ENCODE peak calls at places on chromosomes 16 and 17, in eight cellular contexts. One of them, this sample, is unnamed.

GRCh38 chr16:48907906-48908634 is 298.1 kb upstream of the N4BP1 start:
- DNase-seq in PC-3: no peak
- DNase-seq in Peyer's patch: no peak
- DNase-seq in RWPE1: peak
- DNase-seq in upper lobe of right lung: no peak
- DNase-seq in substantia nigra: no peak
- DNase-seq in IMR-90: no peak
- DNase-seq in right atrium auricular region: no peak
- DNase-seq in this sample: no peak

GRCh38 chr16:83040174-83040573 is 413.4 kb downstream of the CDH13 start:
- DNase-seq in PC-3: no peak
- DNase-seq in Peyer's patch: no peak
- DNase-seq in RWPE1: no peak
- DNase-seq in upper lobe of right lung: no peak
- DNase-seq in substantia nigra: no peak
- DNase-seq in IMR-90: peak
- DNase-seq in right atrium auricular region: no peak
- DNase-seq in this sample: no peak

GRCh38 chr16:85573696-85574641 is 39.2 kb upstream of the GSE1 start:
- DNase-seq in PC-3: no peak
- DNase-seq in Peyer's patch: peak
- DNase-seq in RWPE1: no peak
- DNase-seq in upper lobe of right lung: no peak
- DNase-seq in substantia nigra: peak
- DNase-seq in IMR-90: peak
- DNase-seq in right atrium auricular region: peak
- DNase-seq in this sample: no peak

GRCh38 chr17:31241116-31241515 is 55.9 kb downstream of the OMG start:
- DNase-seq in PC-3: no peak
- DNase-seq in Peyer's patch: no peak
- DNase-seq in RWPE1: no peak
- DNase-seq in upper lobe of right lung: no peak
- DNase-seq in substantia nigra: no peak
- DNase-seq in IMR-90: no peak
- DNase-seq in right atrium auricular region: no peak
- DNase-seq in this sample: no peak

GRCh38 chr16:10835281-10835931 is 16.8 kb upstream of the TVP23A start:
- DNase-seq in PC-3: no peak
- DNase-seq in Peyer's patch: no peak
- DNase-seq in RWPE1: no peak
- DNase-seq in upper lobe of right lung: peak
- DNase-seq in substantia nigra: no peak
- DNase-seq in IMR-90: no peak
- DNase-seq in right atrium auricular region: no peak
- DNase-seq in this sample: no peak

GRCh38 chr16:81511371-81511770 is 66.8 kb downstream of the CMIP start:
- DNase-seq in PC-3: peak
- DNase-seq in Peyer's patch: no peak
- DNase-seq in RWPE1: peak
- DNase-seq in upper lobe of right lung: no peak
- DNase-seq in substantia nigra: no peak
- DNase-seq in IMR-90: peak
- DNase-seq in right atrium auricular region: no peak
- DNase-seq in this sample: no peak

GRCh38 chr16:47617732-47618131 is 156.6 kb downstream of the PHKB start:
- DNase-seq in PC-3: no peak
- DNase-seq in Peyer's patch: no peak
- DNase-seq in RWPE1: no peak
- DNase-seq in upper lobe of right lung: no peak
- DNase-seq in substantia nigra: no peak
- DNase-seq in IMR-90: no peak
- DNase-seq in right atrium auricular region: no peak
- DNase-seq in this sample: no peak

GRCh38 chr17:43366809-43367587 is 31.8 kb upstream of the ARL4D start:
- DNase-seq in PC-3: no peak
- DNase-seq in Peyer's patch: no peak
- DNase-seq in RWPE1: no peak
- DNase-seq in upper lobe of right lung: no peak
- DNase-seq in substantia nigra: no peak
- DNase-seq in IMR-90: no peak
- DNase-seq in right atrium auricular region: no peak
- DNase-seq in this sample: no peak

GRCh38 chr16:11884035-11884434 is 31.7 kb downstream of the GSPT1 start:
- DNase-seq in PC-3: no peak
- DNase-seq in Peyer's patch: no peak
- DNase-seq in RWPE1: no peak
- DNase-seq in upper lobe of right lung: no peak
- DNase-seq in substantia nigra: no peak
- DNase-seq in IMR-90: no peak
- DNase-seq in right atrium auricular region: no peak
- DNase-seq in this sample: no peak

GRCh38 chr16:72991645-72992044 is 56.3 kb downstream of the ZFHX3 start:
- DNase-seq in PC-3: no peak
- DNase-seq in Peyer's patch: no peak
- DNase-seq in RWPE1: no peak
- DNase-seq in upper lobe of right lung: no peak
- DNase-seq in substantia nigra: no peak
- DNase-seq in IMR-90: no peak
- DNase-seq in right atrium auricular region: no peak
- DNase-seq in this sample: no peak

GRCh38 chr17:31688704-31689103 is 170.3 kb downstream of the COPRS start:
- DNase-seq in PC-3: peak
- DNase-seq in Peyer's patch: no peak
- DNase-seq in RWPE1: no peak
- DNase-seq in upper lobe of right lung: no peak
- DNase-seq in substantia nigra: no peak
- DNase-seq in IMR-90: no peak
- DNase-seq in right atrium auricular region: no peak
- DNase-seq in this sample: no peak

GRCh38 chr16:28317040-28317880 is 24.9 kb downstream of the SBK1 start:
- DNase-seq in PC-3: peak
- DNase-seq in Peyer's patch: peak
- DNase-seq in RWPE1: peak
- DNase-seq in upper lobe of right lung: peak
- DNase-seq in substantia nigra: peak
- DNase-seq in IMR-90: peak
- DNase-seq in right atrium auricular region: peak
- DNase-seq in this sample: peak

GRCh38 chr17:66415366-66416206 is 113.2 kb downstream of the PRKCA start:
- DNase-seq in PC-3: no peak
- DNase-seq in Peyer's patch: no peak
- DNase-seq in RWPE1: no peak
- DNase-seq in upper lobe of right lung: no peak
- DNase-seq in substantia nigra: no peak
- DNase-seq in IMR-90: no peak
- DNase-seq in right atrium auricular region: no peak
- DNase-seq in this sample: no peak

GRCh38 chr16:79253100-79253631 is 347.4 kb downstream of the MAF start:
- DNase-seq in PC-3: no peak
- DNase-seq in Peyer's patch: no peak
- DNase-seq in RWPE1: no peak
- DNase-seq in upper lobe of right lung: no peak
- DNase-seq in substantia nigra: no peak
- DNase-seq in IMR-90: no peak
- DNase-seq in right atrium auricular region: no peak
- DNase-seq in this sample: no peak

GRCh38 chr16:70441406-70441990 is 2.6 kb upstream of the ST3GAL2 start:
- DNase-seq in PC-3: no peak
- DNase-seq in Peyer's patch: no peak
- DNase-seq in RWPE1: no peak
- DNase-seq in upper lobe of right lung: no peak
- DNase-seq in substantia nigra: no peak
- DNase-seq in IMR-90: no peak
- DNase-seq in right atrium auricular region: no peak
- DNase-seq in this sample: no peak

GRCh38 chr17:60170835-60171752 is 21.3 kb downstream of the CA4 start:
- DNase-seq in PC-3: no peak
- DNase-seq in Peyer's patch: no peak
- DNase-seq in RWPE1: no peak
- DNase-seq in upper lobe of right lung: no peak
- DNase-seq in substantia nigra: peak
- DNase-seq in IMR-90: peak
- DNase-seq in right atrium auricular region: no peak
- DNase-seq in this sample: no peak

DNA sequence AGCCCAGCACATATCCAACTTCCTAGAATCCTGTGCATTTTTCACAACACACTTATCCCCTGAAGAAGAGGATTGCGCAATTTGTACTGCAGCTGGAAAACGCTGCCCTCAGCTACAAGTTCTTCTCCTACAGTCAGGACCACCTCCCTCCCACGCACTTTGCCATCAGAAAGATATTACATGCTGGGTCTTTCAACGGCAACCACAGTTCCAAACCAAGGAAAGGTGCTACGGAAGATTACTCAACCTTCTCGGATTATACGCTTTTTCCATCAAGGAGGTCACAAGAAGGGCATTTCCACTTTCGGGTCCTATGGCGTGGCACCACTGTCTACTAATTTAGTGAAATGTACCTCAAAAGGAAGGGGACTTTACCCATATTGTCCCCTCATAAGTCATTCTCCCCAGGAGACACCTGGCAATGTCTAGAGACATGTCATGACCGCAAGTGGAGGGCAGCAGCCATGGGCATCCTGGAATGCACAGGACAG is 35.2 kb downstream of the USP7 start:
- DNase-seq in PC-3: no peak
- DNase-seq in Peyer's patch: no peak
- DNase-seq in RWPE1: no peak
- DNase-seq in upper lobe of right lung: no peak
- DNase-seq in substantia nigra: no peak
- DNase-seq in IMR-90: peak
- DNase-seq in right atrium auricular region: no peak
- DNase-seq in this sample: no peak
- H3K27ac ChIP-seq in PC-3: no peak
- H3K27ac ChIP-seq in Peyer's patch: no peak
- H3K27ac ChIP-seq in RWPE1: no peak
- H3K27ac ChIP-seq in upper lobe of right lung: no peak
- H3K27ac ChIP-seq in substantia nigra: no peak
- H3K27ac ChIP-seq in IMR-90: no peak
- H3K27ac ChIP-seq in right atrium auricular region: no peak
- H3K27ac ChIP-seq in this sample: peak

GRCh38 chr17:74362811-74363498 is 1.3 kb upstream of the BTBD17 start:
- DNase-seq in PC-3: no peak
- DNase-seq in Peyer's patch: no peak
- DNase-seq in RWPE1: no peak
- DNase-seq in upper lobe of right lung: no peak
- DNase-seq in substantia nigra: peak
- DNase-seq in IMR-90: no peak
- DNase-seq in right atrium auricular region: no peak
- DNase-seq in this sample: no peak
- H3K27ac ChIP-seq in PC-3: no peak
- H3K27ac ChIP-seq in Peyer's patch: no peak
- H3K27ac ChIP-seq in RWPE1: no peak
- H3K27ac ChIP-seq in upper lobe of right lung: no peak
- H3K27ac ChIP-seq in substantia nigra: peak
- H3K27ac ChIP-seq in IMR-90: no peak
- H3K27ac ChIP-seq in right atrium auricular region: no peak
- H3K27ac ChIP-seq in this sample: no peak

GRCh38 chr17:79074650-79075432 is at the start of gene ENGASE:
- DNase-seq in PC-3: peak
- DNase-seq in Peyer's patch: peak
- DNase-seq in RWPE1: peak
- DNase-seq in upper lobe of right lung: peak
- DNase-seq in substantia nigra: peak
- DNase-seq in IMR-90: peak
- DNase-seq in right atrium auricular region: peak
- DNase-seq in this sample: peak

GRCh38 chr17:79073706-79074088 is 927 bp upstream of the ENGASE start:
- DNase-seq in PC-3: peak
- DNase-seq in Peyer's patch: peak
- DNase-seq in RWPE1: no peak
- DNase-seq in upper lobe of right lung: peak
- DNase-seq in substantia nigra: no peak
- DNase-seq in IMR-90: no peak
- DNase-seq in right atrium auricular region: no peak
- DNase-seq in this sample: no peak

GRCh38 chr17:79072544-79072943 is 2.1 kb upstream of the ENGASE start:
- DNase-seq in PC-3: no peak
- DNase-seq in Peyer's patch: peak
- DNase-seq in RWPE1: no peak
- DNase-seq in upper lobe of right lung: peak
- DNase-seq in substantia nigra: no peak
- DNase-seq in IMR-90: no peak
- DNase-seq in right atrium auricular region: no peak
- DNase-seq in this sample: no peak

GRCh38 chr17:79071161-79071560 is 3.5 kb upstream of the ENGASE start:
- DNase-seq in PC-3: no peak
- DNase-seq in Peyer's patch: no peak
- DNase-seq in RWPE1: no peak
- DNase-seq in upper lobe of right lung: peak
- DNase-seq in substantia nigra: no peak
- DNase-seq in IMR-90: no peak
- DNase-seq in right atrium auricular region: no peak
- DNase-seq in this sample: no peak

GRCh38 chr17:79073016-79073705 is 1.5 kb upstream of the ENGASE start:
- DNase-seq in PC-3: no peak
- DNase-seq in Peyer's patch: peak
- DNase-seq in RWPE1: no peak
- DNase-seq in upper lobe of right lung: peak
- DNase-seq in substantia nigra: no peak
- DNase-seq in IMR-90: no peak
- DNase-seq in right atrium auricular region: no peak
- DNase-seq in this sample: no peak
- H3K27ac ChIP-seq in PC-3: peak
- H3K27ac ChIP-seq in Peyer's patch: peak
- H3K27ac ChIP-seq in RWPE1: peak
- H3K27ac ChIP-seq in upper lobe of right lung: no peak
- H3K27ac ChIP-seq in substantia nigra: no peak
- H3K27ac ChIP-seq in IMR-90: no peak
- H3K27ac ChIP-seq in right atrium auricular region: no peak
- H3K27ac ChIP-seq in this sample: no peak

GRCh38 chr17:61504697-61505096 is 52.5 kb downstream of the TBX4 start:
- DNase-seq in PC-3: peak
- DNase-seq in Peyer's patch: no peak
- DNase-seq in RWPE1: no peak
- DNase-seq in upper lobe of right lung: no peak
- DNase-seq in substantia nigra: no peak
- DNase-seq in IMR-90: peak
- DNase-seq in right atrium auricular region: no peak
- DNase-seq in this sample: peak

GRCh38 chr17:61505846-61506627 is 53.8 kb downstream of the TBX4 start:
- DNase-seq in PC-3: no peak
- DNase-seq in Peyer's patch: no peak
- DNase-seq in RWPE1: no peak
- DNase-seq in upper lobe of right lung: no peak
- DNase-seq in substantia nigra: no peak
- DNase-seq in IMR-90: no peak
- DNase-seq in right atrium auricular region: no peak
- DNase-seq in this sample: peak

GRCh38 chr17:61500287-61500686 is 48.1 kb downstream of the TBX4 start:
- DNase-seq in PC-3: no peak
- DNase-seq in Peyer's patch: no peak
- DNase-seq in RWPE1: no peak
- DNase-seq in upper lobe of right lung: no peak
- DNase-seq in substantia nigra: no peak
- DNase-seq in IMR-90: no peak
- DNase-seq in right atrium auricular region: no peak
- DNase-seq in this sample: no peak

GRCh38 chr17:61502292-61502691 is 50.1 kb downstream of the TBX4 start:
- DNase-seq in PC-3: no peak
- DNase-seq in Peyer's patch: no peak
- DNase-seq in RWPE1: no peak
- DNase-seq in upper lobe of right lung: no peak
- DNase-seq in substantia nigra: no peak
- DNase-seq in IMR-90: no peak
- DNase-seq in right atrium auricular region: no peak
- DNase-seq in this sample: peak

GRCh38 chr17:61503961-61504360 is 51.7 kb downstream of the TBX4 start:
- DNase-seq in PC-3: no peak
- DNase-seq in Peyer's patch: no peak
- DNase-seq in RWPE1: no peak
- DNase-seq in upper lobe of right lung: no peak
- DNase-seq in substantia nigra: no peak
- DNase-seq in IMR-90: no peak
- DNase-seq in right atrium auricular region: no peak
- DNase-seq in this sample: no peak
- H3K27ac ChIP-seq in PC-3: no peak
- H3K27ac ChIP-seq in Peyer's patch: no peak
- H3K27ac ChIP-seq in RWPE1: no peak
- H3K27ac ChIP-seq in upper lobe of right lung: no peak
- H3K27ac ChIP-seq in substantia nigra: no peak
- H3K27ac ChIP-seq in IMR-90: no peak
- H3K27ac ChIP-seq in right atrium auricular region: no peak
- H3K27ac ChIP-seq in this sample: no peak